ENCODE peak calls at places on chromosomes 11 and 22, in nine cellular contexts. H, L, M, X, A, F, W, C and V are unnamed samples.

GRCh38 chr11:7154881-7155344 is 66.1 kb downstream of the RBMXL2 start:
- DNase-seq in H (no peak), L (no peak), M (no peak), X (peak; percentile 46), A (no peak), F (no peak), W (peak; percentile 16), C (peak; percentile 31), V (no peak)

GRCh38 chr22:18947905-18948304 is 11.8 kb upstream of the PRODH start:
- DNase-seq in H (no peak), L (no peak), M (no peak), X (no peak), A (no peak), F (no peak), W (no peak), C (peak; percentile 5), V (peak; percentile 43)

GRCh38 chr22:22168190-22168940 is 76.2 kb upstream of the VPREB1 start:
- DNase-seq in H (peak; percentile 92), L (no peak), M (no peak), X (peak; percentile 36), A (no peak), F (no peak), W (peak; percentile 21), C (no peak), V (no peak)

GRCh38 chr11:19962795-19963163 is 197.5 kb downstream of the DBX1 start:
- DNase-seq in H (no peak), L (no peak), M (no peak), X (peak; percentile 70), A (no peak), F (no peak), W (peak; percentile 90), C (no peak), V (no peak)

GRCh38 chr22:39699631-39700348 is 129.2 kb downstream of the CACNA1I start:
- DNase-seq in H (no peak), L (no peak), M (no peak), X (no peak), A (peak; percentile 38), F (no peak), W (no peak), C (no peak), V (no peak)

GRCh38 chr11:134164490-134165370 is 59.0 kb downstream of the NCAPD3 start:
- DNase-seq in H (peak; percentile 71), L (no peak), M (no peak), X (no peak), A (no peak), F (no peak), W (no peak), C (no peak), V (no peak)

GRCh38 chr11:122779047-122779629 is 59.2 kb upstream of the CRTAM start:
- DNase-seq in H (no peak), L (no peak), M (no peak), X (no peak), A (no peak), F (no peak), W (no peak), C (no peak), V (no peak)

GRCh38 chr22:25199726-25200520 is at the start of gene CRYBB3:
- DNase-seq in H (no peak), L (no peak), M (no peak), X (no peak), A (no peak), F (no peak), W (no peak), C (no peak), V (no peak)

GRCh38 chr11:71191201-71191600 is 61.2 kb downstream of the SHANK2 start:
- DNase-seq in H (no peak), L (no peak), M (no peak), X (no peak), A (no peak), F (no peak), W (no peak), C (no peak), V (no peak)

GRCh38 chr11:128497057-128497957 is 90.1 kb downstream of the ETS1 start:
- DNase-seq in H (peak; percentile 86), L (no peak), M (no peak), X (peak; percentile 98), A (no peak), F (no peak), W (peak; percentile 97), C (peak; percentile 89), V (no peak)

GRCh38 chr11:86193297-86194095 is 51.1 kb upstream of the EED start:
- DNase-seq in H (peak; percentile 89), L (peak; percentile 79), M (peak; percentile 81), X (peak; percentile 96), A (peak; percentile 37), F (peak; percentile 66), W (peak; percentile 84), C (peak; percentile 71), V (peak; percentile 63)

GRCh38 chr11:2418961-2419360 is 18.4 kb downstream of the TSSC4 start:
- DNase-seq in H (no peak), L (no peak), M (no peak), X (no peak), A (no peak), F (no peak), W (no peak), C (no peak), V (no peak)